ENCODE peak calls at places on chromosomes 1 and 21, in five cellular contexts. B is transverse colon, Q is mucosa of descending colon, I is fibroblast of lung, W is Caco-2. X is an unnamed sample.

GRCh38 chr1:205244383-205244782 is 16.6 kb downstream of the TMCC2 start:
- DNase-seq in B (no peak), Q (no peak), I (no peak), W (no peak), X (no peak)

GRCh38 chr21:17658931-17659330 is 46.2 kb upstream of the BTG3 start:
- DNase-seq in B (no peak), Q (no peak), I (no peak), W (no peak), X (no peak)

GRCh38 chr1:203340112-203340804 is 10.7 kb downstream of the FMOD start:
- DNase-seq in B (peak; percentile 79), Q (peak; percentile 68), I (peak; percentile 90), W (peak; percentile 83), X (no peak)

GRCh38 chr1:76864383-76864782 is 2.9 kb upstream of the ST6GALNAC5 start:
- DNase-seq in B (no peak), Q (no peak), I (no peak), W (no peak), X (no peak)

GRCh38 chr21:21845901-21846396 is 847.7 kb downstream of the NCAM2 start:
- DNase-seq in B (no peak), Q (no peak), I (peak; percentile 4), W (no peak), X (no peak)

GRCh38 chr1:202967684-202968281 is 726 bp upstream of the CYB5R1 start:
- DNase-seq in B (peak; percentile 20), Q (no peak), I (no peak), W (peak; percentile 15), X (no peak)

GRCh38 chr1:19203440-19203839 is 6.6 kb downstream of the UBR4 start:
- DNase-seq in B (no peak), Q (no peak), I (peak; percentile 64), W (no peak), X (no peak)

GRCh38 chr1:226825037-226825745 is 45.2 kb upstream of the PSEN2 start:
- DNase-seq in B (no peak), Q (no peak), I (no peak), W (no peak), X (no peak)

GRCh38 chr1:38153426-38154088 is 107.0 kb upstream of the POU3F1 start:
- DNase-seq in B (no peak), Q (no peak), I (no peak), W (no peak), X (no peak)

GRCh38 chr1:179951383-179952144 is 3.0 kb upstream of the CEP350 start:
- DNase-seq in B (no peak), Q (no peak), I (no peak), W (no peak), X (no peak)

GRCh38 chr1:213535679-213536078 is 452.1 kb upstream of the PROX1 start:
- DNase-seq in B (no peak), Q (no peak), I (no peak), W (no peak), X (no peak)

GRCh38 chr21:31191553-31191952 is 152.5 kb downstream of the TIAM1 start:
- DNase-seq in B (no peak), Q (no peak), I (no peak), W (no peak), X (no peak)

GRCh38 chr1:22071511-22071910 is 19.0 kb downstream of the CDC42 start:
- DNase-seq in B (no peak), Q (no peak), I (no peak), W (no peak), X (no peak)

GRCh38 chr1:231354330-231355020 is 16.4 kb downstream of the SPRTN start:
- DNase-seq in B (no peak), Q (no peak), I (peak; percentile 38), W (no peak), X (no peak)

GRCh38 chr1:242522304-242522945 is 2.1 kb downstream of the PLD5 start:
- DNase-seq in B (no peak), Q (no peak), I (peak; percentile 9), W (no peak), X (no peak)

GRCh38 chr1:220717800-220718640 is 27.9 kb downstream of the C1orf115 start:
- DNase-seq in B (no peak), Q (no peak), I (no peak), W (no peak), X (no peak)

GRCh38 chr1:24459551-24460266 is 42.9 kb upstream of the RCAN3 start:
- DNase-seq in B (no peak), Q (no peak), I (no peak), W (no peak), X (no peak)

GRCh38 chr1:179586107-179586823 is 5.4 kb upstream of the TDRD5 start:
- DNase-seq in B (peak; percentile 65), Q (peak; percentile 83), I (peak; percentile 40), W (peak; percentile 34), X (no peak)

GRCh38 chr1:56355422-56355821 is 223.9 kb downstream of the PLPP3 start:
- DNase-seq in B (no peak), Q (no peak), I (no peak), W (no peak), X (no peak)

GRCh38 chr1:116667577-116668105 is at the start of gene IGSF3:
- DNase-seq in B (peak; percentile 85), Q (peak; percentile 87), I (peak; percentile 20), W (peak; percentile 72), X (no peak)

GRCh38 chr1:94846286-94846685 is 26.1 kb downstream of the SLC44A3 start:
- DNase-seq in B (no peak), Q (no peak), I (no peak), W (no peak), X (no peak)

GRCh38 chr1:35838693-35839245 is 31.0 kb downstream of the AGO4 start:
- DNase-seq in B (no peak), Q (no peak), I (no peak), W (no peak), X (no peak)

GRCh38 chr1:8015809-8016165 is 10.3 kb downstream of the ERRFI1 start:
- DNase-seq in B (no peak), Q (no peak), I (peak; percentile 83), W (no peak), X (no peak)

GRCh38 chr1:44294588-44295007 is 60.5 kb downstream of the ERI3 start:
- DNase-seq in B (peak; percentile 64), Q (peak; percentile 68), I (peak; percentile 76), W (peak; percentile 50), X (peak; percentile 88)

GRCh38 chr1:114756009-114756892 is 1.5 kb downstream of the CSDE1 start:
- DNase-seq in B (no peak), Q (no peak), I (no peak), W (no peak), X (no peak)

GRCh38 chr1:114753143-114753542 is 4.6 kb downstream of the CSDE1 start:
- DNase-seq in B (no peak), Q (no peak), I (no peak), W (no peak), X (no peak)

GRCh38 chr1:114757455-114758250 is at the start of gene CSDE1:
- DNase-seq in B (peak; percentile 98), Q (peak; percentile 98), I (peak; percentile 99), W (peak; percentile 92), X (peak; percentile 97)

GRCh38 chr1:114756949-114757454 is 782 bp downstream of the CSDE1 start:
- DNase-seq in B (peak; percentile 32), Q (peak; percentile 66), I (peak; percentile 57), W (peak; percentile 19), X (peak; percentile 88)

DNA sequence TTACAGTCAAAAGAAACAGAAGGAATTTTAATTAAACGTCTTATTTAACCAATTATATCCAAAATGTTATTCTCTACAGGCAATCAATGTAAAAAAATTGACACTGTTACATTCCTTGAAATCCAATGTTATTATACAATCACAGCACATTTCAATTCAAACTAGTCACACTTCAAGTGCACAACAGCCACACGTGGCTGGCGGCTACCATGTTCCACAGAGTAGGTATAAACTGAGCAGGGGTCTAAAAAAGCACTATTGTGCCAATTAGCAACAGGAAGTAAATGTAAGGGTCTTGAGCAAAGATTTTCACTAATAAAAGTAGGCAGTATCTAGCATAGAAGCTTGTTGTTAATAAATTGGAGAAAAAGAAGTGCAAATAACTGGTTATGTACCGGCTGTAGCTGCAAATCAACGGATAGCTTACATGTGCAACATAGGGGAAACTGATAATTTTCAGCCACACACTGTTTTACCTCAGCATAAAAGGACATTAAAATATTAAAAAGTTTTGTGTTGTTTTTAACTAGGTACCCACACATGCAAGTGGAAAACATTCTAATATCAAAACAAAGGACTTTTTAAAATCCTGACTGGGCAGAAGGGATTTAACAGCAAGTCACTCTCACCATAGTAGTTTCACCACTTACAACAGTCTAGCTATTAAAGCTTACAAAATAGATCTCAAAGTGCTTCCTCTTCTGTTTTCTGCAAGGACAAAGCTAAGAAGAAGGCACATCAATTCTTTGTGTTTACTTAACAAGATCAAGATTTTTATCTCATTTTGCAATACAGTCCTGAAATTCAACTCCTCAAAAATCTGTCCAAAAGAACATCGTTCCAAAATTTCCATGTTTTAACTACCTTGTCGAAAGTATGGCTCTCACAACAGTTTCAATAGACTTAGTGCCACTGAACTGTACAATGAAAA is 2.5 kb downstream of the CSDE1 start:
- DNase-seq in B (no peak), Q (no peak), I (no peak), W (no peak), X (no peak)
- H3K4me1 ChIP-seq in B (peaks cover 55% of the 10 kb centered on the region), Q (peaks cover 57% of the 10 kb centered on the region), I (peaks cover 3% of the 10 kb centered on the region), W (peaks cover 19% of the 10 kb centered on the region), X (peaks cover 68% of the 10 kb centered on the region)

DNA sequence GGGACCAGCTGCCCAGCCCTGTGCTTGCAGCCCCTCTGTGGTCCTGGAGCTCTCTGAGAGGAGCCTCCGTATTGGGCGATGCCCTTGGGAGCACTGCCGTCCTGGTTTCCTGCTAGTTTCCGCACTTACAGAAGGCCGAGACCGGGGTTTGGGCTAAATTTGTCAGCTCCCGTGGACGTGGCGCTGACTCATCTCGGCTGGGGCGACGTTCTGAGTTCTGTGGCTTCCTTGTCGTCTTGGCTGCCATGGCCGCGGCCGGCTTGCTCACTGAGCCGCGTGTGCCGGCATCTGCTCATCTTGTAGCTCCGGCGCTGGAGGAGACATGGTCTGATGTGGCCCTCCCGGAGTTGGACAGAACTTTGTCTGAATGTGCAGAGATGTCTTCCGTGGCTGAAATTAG is 64.9 kb downstream of the PCNT start:
- DNase-seq in B (no peak), Q (no peak), I (no peak), W (no peak), X (no peak)
- H3K4me1 ChIP-seq in B (no peaks in the 10 kb centered on the region), Q (no peaks in the 10 kb centered on the region), I (no peaks in the 10 kb centered on the region), W (no peaks in the 10 kb centered on the region), X (peaks cover 24% of the 10 kb centered on the region)

DNA sequence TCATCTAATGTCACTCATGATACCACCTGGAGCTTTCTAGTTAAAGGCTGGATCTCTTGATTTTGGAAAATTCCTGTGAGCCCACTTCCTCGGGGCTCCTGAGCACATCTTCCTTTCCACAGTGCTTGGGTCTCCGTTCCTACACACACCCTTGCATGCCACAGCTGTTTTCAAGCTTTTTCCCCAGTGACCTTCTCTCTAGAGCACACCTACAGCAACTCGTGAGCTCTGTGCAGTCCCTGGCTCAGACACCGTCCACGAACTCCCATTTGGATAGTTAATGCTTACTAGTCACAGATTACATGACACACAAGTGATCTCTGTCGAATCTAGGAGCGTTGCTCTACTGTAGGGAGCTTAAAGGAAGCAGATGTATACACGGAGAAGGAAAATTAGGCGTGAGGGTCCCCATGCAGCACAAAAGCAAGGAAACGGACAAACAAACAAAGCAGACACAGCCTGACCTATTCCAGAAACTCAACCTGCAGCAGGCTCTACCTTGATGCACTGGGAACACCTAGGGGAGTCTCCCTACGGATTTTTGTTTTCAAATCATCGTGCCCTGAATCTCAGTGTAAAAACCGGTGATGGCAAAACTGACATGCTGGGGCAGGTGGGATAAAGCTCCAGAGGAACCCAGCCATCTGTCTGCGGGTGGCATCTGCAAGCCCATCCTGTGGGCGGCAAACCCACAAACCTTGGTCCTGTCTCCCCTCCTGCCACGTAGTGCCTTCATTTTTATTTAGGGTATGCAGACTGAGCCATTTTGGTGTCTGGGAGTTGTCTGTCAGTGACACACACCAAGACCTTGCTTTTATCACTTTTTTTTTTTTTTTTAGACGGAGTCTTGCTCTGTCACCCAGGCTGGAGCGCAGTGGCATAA is 177.8 kb downstream of the RUNX1 start:
- DNase-seq in B (no peak), Q (no peak), I (no peak), W (no peak), X (no peak)
- H3K4me1 ChIP-seq in B (no peaks in the 10 kb centered on the region), Q (peaks cover 3% of the 10 kb centered on the region), I (peaks cover 9% of the 10 kb centered on the region), W (no peaks in the 10 kb centered on the region), X (peaks cover 47% of the 10 kb centered on the region)

GRCh38 chr1:235006816-235007215 is 121.8 kb downstream of the TOMM20 start:
- DNase-seq in B (no peak), Q (no peak), I (no peak), W (no peak), X (no peak)
- H3K4me1 ChIP-seq in B (no peaks in the 10 kb centered on the region), Q (no peaks in the 10 kb centered on the region), I (peaks cover 4% of the 10 kb centered on the region), W (no peaks in the 10 kb centered on the region), X (peaks cover 4% of the 10 kb centered on the region)

X was measured in vagina.